ENCODE peak calls at places on chromosome 2, in five cellular contexts. U is A172, A is activated B cell treated with CpG ODN at 0.5 μM for 24 hours, R is psoas muscle, H is mammary epithelial cell. E is an unnamed sample.
A peak's percentile ranks its signal among the peaks of the same experiment; 100 is the strongest.

GRCh38 chr2:106053116-106053515 is 141.0 kb downstream of the UXS1 start:
- DNase-seq in U (peak; percentile 94), A (no peak), R (no peak), H (peak; percentile 80), E (peak; percentile 69)

GRCh38 chr2:236714061-236714460 is 144.4 kb downstream of the ACKR3 start:
- DNase-seq in U (peak; percentile 52), A (no peak), R (no peak), H (no peak), E (no peak)

GRCh38 chr2:10430886-10431622 is 17.1 kb downstream of the ODC1 start:
- DNase-seq in U (no peak), A (no peak), R (peak; percentile 26), H (no peak), E (no peak)

GRCh38 chr2:8260213-8260612 is 421.6 kb upstream of the ID2 start:
- DNase-seq in U (no peak), A (no peak), R (no peak), H (no peak), E (no peak)

GRCh38 chr2:83596592-83597339 is 862.3 kb downstream of the SUCLG1 start:
- DNase-seq in U (no peak), A (no peak), R (no peak), H (no peak), E (no peak)

GRCh38 chr2:214481204-214481603 is 70.3 kb downstream of the VWC2L start:
- DNase-seq in U (peak; percentile 9), A (no peak), R (no peak), H (no peak), E (peak; percentile 8)

GRCh38 chr2:11583203-11583752 is 49.4 kb downstream of the GREB1 start:
- DNase-seq in U (no peak), A (no peak), R (peak; percentile 69), H (no peak), E (no peak)

GRCh38 chr2:224650815-224651439 is 65.2 kb downstream of the CCDC195 start:
- DNase-seq in U (peak; percentile 58), A (no peak), R (no peak), H (peak; percentile 31), E (peak; percentile 62)

GRCh38 chr2:199956062-199956380 is 639 bp downstream of the MAIP1 start:
- DNase-seq in U (peak; percentile 32), A (no peak), R (no peak), H (no peak), E (no peak)

GRCh38 chr2:183124222-183124956 is at the start of gene NUP35:
- DNase-seq in U (peak; percentile 88), A (peak; percentile 70), R (peak; percentile 86), H (peak; percentile 91), E (peak; percentile 88)

GRCh38 chr2:136065384-136065783 is 52.6 kb downstream of the CXCR4 start:
- DNase-seq in U (peak; percentile 70), A (no peak), R (no peak), H (no peak), E (no peak)

GRCh38 chr2:168948621-168949212 is 47.6 kb downstream of the G6PC2 start:
- DNase-seq in U (peak; percentile 13), A (no peak), R (no peak), H (no peak), E (no peak)

GRCh38 chr2:2014251-2014761 is 270.0 kb upstream of the PXDN start:
- DNase-seq in U (peak; percentile 90), A (no peak), R (no peak), H (no peak), E (no peak)

GRCh38 chr2:71545572-71546274 is 92.4 kb downstream of the DYSF start:
- DNase-seq in U (peak; percentile 55), A (no peak), R (peak; percentile 66), H (peak; percentile 30), E (peak; percentile 50)

E was measured in bronchial epithelial cell.